ENCODE peak calls at places on chromosome 5, in ten cellular contexts. P is fibroblast of pulmonary artery; U is thyroid gland; D is astrocyte; C is aorta; E is neuronal stem cell; F is hepatocyte; W is left ventricle myocardium inferior; Z is CD8-positive, alpha-beta memory T cell; Q is SK-N-SH. B is an unnamed sample.

GRCh38 chr5:179432547-179432946 is 87.3 kb upstream of the ADAMTS2 start:
- DNase-seq in P (no peak), U (no peak), D (no peak), C (peak), E (no peak), F (no peak), W (peak), Z (no peak), Q (no peak), B (no peak)

GRCh38 chr5:43553381-43553780 is 3.5 kb downstream of the PAIP1 start:
- DNase-seq in P (peak), U (no peak), D (peak), C (no peak), E (no peak), F (no peak), W (no peak), Z (no peak), Q (no peak), B (no peak)

GRCh38 chr5:165188555-165189260 is 1683.3 kb downstream of the MAT2B start:
- DNase-seq in P (no peak), U (no peak), D (no peak), C (no peak), E (no peak), F (no peak), W (no peak), Z (no peak), Q (no peak), B (no peak)

GRCh38 chr5:58459276-58459859 is 518 bp downstream of the PLK2 start:
- DNase-seq in P (peak), U (peak), D (no peak), C (no peak), E (no peak), F (peak), W (peak), Z (no peak), Q (no peak), B (no peak)

GRCh38 chr5:83972236-83972635 is 251.6 kb upstream of the HAPLN1 start:
- DNase-seq in P (no peak), U (no peak), D (peak), C (no peak), E (no peak), F (no peak), W (no peak), Z (no peak), Q (no peak), B (no peak)

GRCh38 chr5:54403121-54403520 is 52.4 kb upstream of the HSPB3 start:
- DNase-seq in P (no peak), U (no peak), D (no peak), C (no peak), E (no peak), F (no peak), W (no peak), Z (no peak), Q (no peak), B (no peak)

GRCh38 chr5:20678386-20678785 is 690.4 kb upstream of the CDH18 start:
- DNase-seq in P (no peak), U (no peak), D (no peak), C (no peak), E (no peak), F (no peak), W (no peak), Z (no peak), Q (no peak), B (no peak)

GRCh38 chr5:177269232-177269895 is 34.2 kb downstream of the RAB24 start:
- DNase-seq in P (no peak), U (no peak), D (no peak), C (no peak), E (no peak), F (no peak), W (no peak), Z (no peak), Q (no peak), B (no peak)

GRCh38 chr5:115415143-115415491 is 118.7 kb upstream of the CCDC112 start:
- DNase-seq in P (peak), U (peak), D (peak), C (no peak), E (peak), F (peak), W (peak), Z (no peak), Q (no peak), B (no peak)

GRCh38 chr5:92309336-92309991 is 926.3 kb upstream of the ARRDC3 start:
- DNase-seq in P (peak), U (no peak), D (peak), C (no peak), E (no peak), F (peak), W (no peak), Z (no peak), Q (peak), B (no peak)

GRCh38 chr5:111615054-111615453 is 102.7 kb upstream of the STARD4 start:
- DNase-seq in P (no peak), U (no peak), D (no peak), C (no peak), E (no peak), F (no peak), W (no peak), Z (no peak), Q (no peak), B (no peak)

GRCh38 chr5:1255081-1255561 is 29.9 kb downstream of the SLC6A18 start:
- DNase-seq in P (no peak), U (no peak), D (no peak), C (no peak), E (no peak), F (no peak), W (no peak), Z (peak), Q (no peak), B (no peak)

GRCh38 chr5:10286552-10287227 is 21.0 kb downstream of the CMBL start:
- DNase-seq in P (no peak), U (no peak), D (no peak), C (no peak), E (no peak), F (no peak), W (peak), Z (no peak), Q (no peak), B (no peak)

GRCh38 chr5:175354961-175355360 is 89.0 kb downstream of the DRD1 start:
- DNase-seq in P (no peak), U (no peak), D (no peak), C (no peak), E (no peak), F (no peak), W (no peak), Z (no peak), Q (no peak), B (no peak)

GRCh38 chr5:172285226-172286143 is 1.9 kb upstream of the UBTD2 start:
- DNase-seq in P (no peak), U (no peak), D (no peak), C (no peak), E (no peak), F (no peak), W (no peak), Z (no peak), Q (no peak), B (no peak)

DNA sequence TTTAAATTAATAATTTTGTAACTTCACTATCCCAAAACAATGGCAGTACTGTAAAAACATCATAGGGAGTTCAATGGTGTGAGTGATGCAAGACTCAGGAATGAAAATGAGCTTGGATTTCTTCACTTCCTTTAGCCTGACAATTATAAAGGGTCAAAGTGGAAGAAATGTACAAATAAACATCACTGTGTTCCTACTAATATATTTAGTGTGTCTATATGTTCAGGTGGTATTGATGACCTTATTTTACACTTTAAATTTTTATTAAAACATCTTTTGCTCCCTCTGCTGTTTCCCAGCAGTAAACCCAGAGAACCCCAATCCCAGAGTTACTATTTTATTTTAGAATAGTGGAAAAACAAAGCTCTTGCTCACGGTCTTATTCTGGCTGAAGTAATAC is 2.0 kb downstream of the LOX start:
- DNase-seq in P (peak), U (no peak), D (peak), C (no peak), E (no peak), F (no peak), W (no peak), Z (no peak), Q (no peak), B (no peak)
- H3K4me3 ChIP-seq in P (peak), U (peak), D (peak), C (peak), E (no peak), F (peak), W (peak), Z (no peak), Q (peak), B (no peak)

DNA sequence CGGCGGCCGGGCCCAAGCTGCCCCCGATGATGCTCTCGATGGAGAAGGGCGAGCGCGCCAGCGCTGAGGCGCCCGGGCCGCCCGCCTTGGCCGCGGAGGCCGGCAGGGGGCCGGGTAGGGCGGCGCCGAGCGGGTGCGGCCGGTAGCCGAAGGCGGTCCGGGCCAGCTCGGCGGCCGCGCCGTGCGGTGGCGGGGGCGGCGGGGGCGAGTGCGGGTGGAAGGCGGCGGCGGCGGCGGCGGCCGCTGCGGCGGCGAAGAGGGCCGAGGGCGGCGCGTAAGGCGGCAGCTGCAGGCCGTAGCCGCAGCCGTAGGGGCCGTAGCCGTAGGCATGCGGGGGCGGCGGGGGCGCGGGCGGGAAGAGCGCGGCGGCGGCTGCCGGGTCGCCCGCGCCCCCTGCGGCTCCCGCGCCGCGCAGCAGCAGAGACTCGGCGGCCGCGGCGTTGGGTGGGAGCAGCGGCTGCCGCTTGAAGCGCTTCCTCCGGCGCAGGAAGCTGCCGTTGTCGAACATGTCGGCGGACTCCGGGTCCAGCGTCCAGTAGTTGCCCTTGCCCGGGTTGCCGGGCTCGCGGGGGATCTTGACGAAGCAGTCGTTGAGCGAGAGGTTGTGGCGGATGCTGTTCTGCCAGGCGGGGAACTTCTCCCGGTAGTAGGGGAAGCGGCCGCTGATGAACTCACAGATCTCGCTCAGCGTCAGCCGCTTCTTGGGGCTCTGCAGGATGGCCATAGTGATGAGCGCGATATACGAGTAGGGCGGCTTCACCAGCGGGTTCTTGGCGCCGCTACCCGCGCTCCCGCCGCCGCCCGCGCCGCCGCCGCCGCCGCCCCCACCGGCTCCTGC is 1.1 kb downstream of the FOXD1 start:
- DNase-seq in P (peak), U (no peak), D (peak), C (peak), E (no peak), F (peak), W (no peak), Z (peak), Q (peak), B (no peak)
- H3K4me3 ChIP-seq in P (peak), U (peak), D (peak), C (peak), E (peak), F (peak), W (peak), Z (no peak), Q (peak), B (peak)

DNA sequence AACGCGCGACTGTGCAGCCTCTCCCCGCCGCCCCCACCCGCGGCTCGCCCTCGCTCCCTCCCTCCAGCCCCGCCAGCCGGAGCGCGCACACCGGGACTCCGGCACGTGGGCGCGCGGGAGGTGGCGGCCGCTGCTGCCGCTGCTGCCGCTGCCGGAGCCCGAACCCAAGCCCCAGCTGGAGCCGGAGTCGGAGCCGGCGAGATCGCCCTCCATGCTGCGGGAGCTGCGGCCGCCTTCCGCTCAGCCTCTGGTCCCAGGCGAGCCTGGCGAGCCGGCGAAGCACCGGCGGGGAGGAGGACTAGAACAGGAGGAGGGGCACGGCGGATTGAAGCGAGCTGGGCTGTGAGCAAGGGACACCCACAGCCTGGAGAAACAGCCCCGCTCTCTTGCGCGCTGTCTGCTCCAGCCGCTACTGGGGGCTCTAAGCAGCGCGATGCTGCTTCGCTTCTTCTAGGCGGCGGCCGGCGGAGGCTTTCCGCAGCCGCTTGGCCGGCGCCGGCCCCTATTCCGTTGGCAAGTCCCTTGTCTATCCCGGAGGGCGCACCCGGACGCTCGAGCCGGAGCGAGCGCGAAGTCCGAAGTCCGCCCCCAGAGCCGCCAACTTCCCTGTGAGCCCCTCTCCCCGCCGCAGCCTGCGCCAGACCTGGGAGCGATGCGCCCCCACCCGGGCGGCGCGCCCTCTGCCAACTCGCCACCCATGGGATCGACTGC is 598.7 kb upstream of the SGCD start:
- DNase-seq in P (peak), U (peak), D (peak), C (peak), E (peak), F (peak), W (peak), Z (no peak), Q (peak), B (no peak)
- H3K4me3 ChIP-seq in P (no peak), U (peak), D (peak), C (peak), E (peak), F (peak), W (peak), Z (peak), Q (peak), B (no peak)

GRCh38 chr5:148398698-148399121 is 15.0 kb downstream of the FBXO38 start:
- DNase-seq in P (no peak), U (no peak), D (no peak), C (no peak), E (no peak), F (no peak), W (no peak), Z (no peak), Q (no peak), B (no peak)
- H3K4me3 ChIP-seq in P (no peak), U (no peak), D (no peak), C (no peak), E (no peak), F (no peak), W (no peak), Z (no peak), Q (no peak), B (no peak)

DNA sequence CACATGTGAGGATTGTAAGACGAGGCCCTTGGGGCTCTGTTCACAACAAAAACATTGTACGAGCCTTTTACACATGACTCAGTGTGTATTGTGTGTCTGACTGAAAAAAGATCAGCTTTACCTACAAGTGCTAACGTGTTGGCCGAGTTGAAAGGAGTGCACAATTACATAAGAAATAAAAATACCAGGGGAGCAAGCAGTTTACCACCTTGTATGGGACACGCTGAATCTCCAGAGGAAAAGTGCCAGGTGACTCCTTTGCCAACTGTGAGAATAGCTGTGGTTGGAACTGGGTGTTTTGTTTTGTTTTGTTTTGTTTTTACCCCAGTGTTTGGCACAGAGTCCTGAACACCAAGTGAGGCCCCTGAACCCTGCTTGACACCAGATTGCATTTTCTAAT is 32.8 kb upstream of the ZSWIM6 start:
- DNase-seq in P (no peak), U (peak), D (no peak), C (no peak), E (no peak), F (no peak), W (no peak), Z (no peak), Q (no peak), B (no peak)
- H3K4me3 ChIP-seq in P (no peak), U (no peak), D (peak), C (no peak), E (no peak), F (no peak), W (no peak), Z (no peak), Q (no peak), B (no peak)

GRCh38 chr5:126368239-126368812 is 54.9 kb upstream of the GRAMD2B start:
- DNase-seq in P (no peak), U (peak), D (no peak), C (no peak), E (peak), F (no peak), W (no peak), Z (no peak), Q (no peak), B (no peak)
- H3K4me3 ChIP-seq in P (no peak), U (no peak), D (no peak), C (no peak), E (no peak), F (no peak), W (no peak), Z (no peak), Q (no peak), B (no peak)

DNA sequence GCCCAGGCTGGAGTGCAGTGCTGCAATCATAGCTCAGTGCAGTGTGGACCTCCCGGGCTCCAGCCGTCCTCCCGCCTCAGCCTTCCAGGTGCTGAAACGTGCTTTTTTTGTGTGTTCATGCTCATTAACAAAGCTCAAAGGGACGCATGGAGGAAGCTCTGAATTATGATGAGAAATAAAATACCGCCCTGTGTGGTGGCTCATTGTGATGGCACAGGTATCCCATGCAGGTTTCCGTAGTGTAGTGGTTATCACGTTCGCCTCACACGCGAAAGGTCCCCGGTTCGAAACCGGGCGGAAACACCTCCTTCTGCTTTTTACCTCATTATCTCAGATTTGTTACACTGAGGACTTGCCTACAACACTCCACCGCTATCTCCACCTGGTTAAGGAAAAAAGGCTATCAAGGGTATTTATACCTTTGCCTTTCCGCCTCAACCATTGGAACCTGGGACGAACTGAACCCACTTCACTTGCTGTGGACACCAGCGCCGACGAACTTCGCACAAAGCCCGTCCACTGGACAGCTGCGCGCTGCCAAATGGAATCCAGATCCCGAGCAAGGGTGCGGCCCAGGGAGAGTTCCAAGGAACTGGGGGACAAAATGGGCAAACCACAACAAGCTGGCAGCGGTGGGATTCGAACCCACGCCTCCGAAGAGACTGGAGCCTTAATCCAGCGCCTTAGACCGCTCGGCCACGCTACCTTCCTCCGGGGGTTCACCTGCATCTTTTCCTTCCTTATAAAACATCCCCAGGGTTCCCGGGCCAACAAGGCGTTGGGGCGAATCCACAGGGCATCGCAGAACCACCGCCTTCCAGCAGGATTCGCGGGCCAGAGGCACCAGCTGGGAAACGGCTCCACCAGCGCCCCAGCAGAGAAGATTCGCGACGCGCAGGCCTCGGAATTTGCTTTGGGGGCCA is 26.3 kb downstream of the OR2V2 start:
- DNase-seq in P (peak), U (no peak), D (peak), C (peak), E (no peak), F (peak), W (no peak), Z (no peak), Q (peak), B (no peak)
- H3K4me3 ChIP-seq in P (peak), U (no peak), D (no peak), C (no peak), E (peak), F (peak), W (peak), Z (peak), Q (peak), B (peak)

GRCh38 chr5:149733129-149733900 is 3.2 kb downstream of the PPARGC1B start:
- DNase-seq in P (no peak), U (no peak), D (no peak), C (no peak), E (no peak), F (no peak), W (no peak), Z (no peak), Q (no peak), B (no peak)
- H3K4me3 ChIP-seq in P (peak), U (no peak), D (no peak), C (no peak), E (no peak), F (no peak), W (peak), Z (no peak), Q (no peak), B (no peak)

GRCh38 chr5:79417495-79417894 is 96.4 kb downstream of the HOMER1 start:
- DNase-seq in P (no peak), U (no peak), D (no peak), C (no peak), E (no peak), F (no peak), W (no peak), Z (no peak), Q (no peak), B (no peak)

GRCh38 chr5:79418276-79418675 is 95.7 kb downstream of the HOMER1 start:
- DNase-seq in P (no peak), U (no peak), D (peak), C (no peak), E (no peak), F (no peak), W (no peak), Z (no peak), Q (no peak), B (no peak)

GRCh38 chr5:79413112-79413511 is 100.8 kb downstream of the HOMER1 start:
- DNase-seq in P (peak), U (no peak), D (no peak), C (no peak), E (no peak), F (no peak), W (no peak), Z (no peak), Q (no peak), B (no peak)

GRCh38 chr5:79420248-79420647 is 93.7 kb downstream of the HOMER1 start:
- DNase-seq in P (no peak), U (no peak), D (no peak), C (no peak), E (no peak), F (no peak), W (no peak), Z (no peak), Q (no peak), B (no peak)

DNA sequence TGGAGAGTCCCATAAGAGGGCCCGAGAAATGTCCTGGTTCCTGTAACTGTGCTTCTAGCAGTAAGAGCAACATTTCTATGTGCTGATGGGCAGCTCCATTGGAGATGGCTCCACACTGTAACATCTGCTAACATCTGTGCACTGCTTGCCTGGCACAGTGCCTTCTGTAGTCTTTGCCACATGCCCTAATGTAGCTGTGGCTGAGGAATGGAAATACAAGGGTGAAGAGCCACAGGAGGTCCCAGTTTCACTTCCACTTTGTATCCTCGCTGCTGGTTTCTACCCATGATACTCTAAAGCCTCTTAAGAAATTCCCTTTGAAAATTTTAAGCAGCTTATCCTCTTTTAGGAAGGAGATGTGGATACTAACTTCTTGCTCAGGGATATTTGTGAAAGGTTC is 97.4 kb downstream of the HOMER1 start:
- DNase-seq in P (no peak), U (no peak), D (no peak), C (no peak), E (no peak), F (no peak), W (no peak), Z (no peak), Q (peak), B (peak)
- H3K4me3 ChIP-seq in P (no peak), U (no peak), D (no peak), C (no peak), E (no peak), F (no peak), W (no peak), Z (no peak), Q (no peak), B (no peak)